ENCODE peak calls at places on chromosomes 7 and 10, in eight cellular contexts. One of them, this sample, is unnamed.

GRCh38 chr10:103761075-103761920 is 94.1 kb downstream of the SH3PXD2A start:
- DNase-seq in lung: no peak
- DNase-seq in colonic mucosa: no peak
- DNase-seq in upper lobe of left lung: peak
- DNase-seq in upper lobe of right lung: no peak
- DNase-seq in AG10803: no peak
- DNase-seq in IMR-90: no peak
- DNase-seq in HCT116: no peak
- DNase-seq in this sample: no peak

GRCh38 chr7:139623518-139623917 is 100.0 kb downstream of the CLEC2L start:
- DNase-seq in lung: no peak
- DNase-seq in HCT116: no peak
- DNase-seq in upper lobe of left lung: no peak
- DNase-seq in upper lobe of right lung: no peak
- DNase-seq in colonic mucosa: no peak
- DNase-seq in IMR-90: peak
- DNase-seq in AG10803: no peak
- DNase-seq in this sample: no peak

GRCh38 chr10:60521974-60522405 is 132.3 kb upstream of the ANK3 start:
- DNase-seq in colonic mucosa: no peak
- DNase-seq in upper lobe of right lung: no peak
- DNase-seq in HCT116: no peak
- DNase-seq in AG10803: peak
- DNase-seq in lung: no peak
- DNase-seq in upper lobe of left lung: no peak
- DNase-seq in IMR-90: peak
- DNase-seq in this sample: no peak

GRCh38 chr10:52950578-52950977 is 178.0 kb upstream of the MBL2 start:
- DNase-seq in lung: no peak
- DNase-seq in IMR-90: no peak
- DNase-seq in AG10803: no peak
- DNase-seq in upper lobe of left lung: no peak
- DNase-seq in upper lobe of right lung: no peak
- DNase-seq in colonic mucosa: no peak
- DNase-seq in HCT116: no peak
- DNase-seq in this sample: no peak

GRCh38 chr7:81688622-81689411 is 81.0 kb downstream of the HGF start:
- DNase-seq in IMR-90: no peak
- DNase-seq in upper lobe of right lung: no peak
- DNase-seq in lung: no peak
- DNase-seq in AG10803: no peak
- DNase-seq in HCT116: no peak
- DNase-seq in colonic mucosa: no peak
- DNase-seq in upper lobe of left lung: no peak
- DNase-seq in this sample: no peak

GRCh38 chr7:28408974-28409715 is 3.2 kb upstream of the CREB5 start:
- DNase-seq in colonic mucosa: peak
- DNase-seq in upper lobe of right lung: peak
- DNase-seq in AG10803: peak
- DNase-seq in IMR-90: peak
- DNase-seq in HCT116: peak
- DNase-seq in lung: peak
- DNase-seq in upper lobe of left lung: peak
- DNase-seq in this sample: peak

GRCh38 chr7:23298141-23298851 is 843 bp upstream of the MALSU1 start:
- DNase-seq in upper lobe of right lung: no peak
- DNase-seq in upper lobe of left lung: no peak
- DNase-seq in lung: peak
- DNase-seq in AG10803: peak
- DNase-seq in IMR-90: peak
- DNase-seq in HCT116: no peak
- DNase-seq in colonic mucosa: no peak
- DNase-seq in this sample: no peak

GRCh38 chr10:3467052-3467906 is 294.7 kb upstream of the PITRM1 start:
- DNase-seq in lung: peak
- DNase-seq in HCT116: peak
- DNase-seq in colonic mucosa: peak
- DNase-seq in upper lobe of left lung: peak
- DNase-seq in upper lobe of right lung: peak
- DNase-seq in IMR-90: peak
- DNase-seq in AG10803: peak
- DNase-seq in this sample: no peak

GRCh38 chr10:34565934-34566333 is 249.2 kb downstream of the PARD3 start:
- DNase-seq in IMR-90: peak
- DNase-seq in upper lobe of right lung: no peak
- DNase-seq in upper lobe of left lung: no peak
- DNase-seq in HCT116: no peak
- DNase-seq in colonic mucosa: no peak
- DNase-seq in lung: no peak
- DNase-seq in AG10803: peak
- DNase-seq in this sample: no peak

GRCh38 chr7:92634924-92635519 is 44.8 kb upstream of the FAM133B start:
- DNase-seq in lung: no peak
- DNase-seq in colonic mucosa: peak
- DNase-seq in upper lobe of right lung: no peak
- DNase-seq in IMR-90: peak
- DNase-seq in HCT116: peak
- DNase-seq in upper lobe of left lung: no peak
- DNase-seq in AG10803: peak
- DNase-seq in this sample: no peak

DNA sequence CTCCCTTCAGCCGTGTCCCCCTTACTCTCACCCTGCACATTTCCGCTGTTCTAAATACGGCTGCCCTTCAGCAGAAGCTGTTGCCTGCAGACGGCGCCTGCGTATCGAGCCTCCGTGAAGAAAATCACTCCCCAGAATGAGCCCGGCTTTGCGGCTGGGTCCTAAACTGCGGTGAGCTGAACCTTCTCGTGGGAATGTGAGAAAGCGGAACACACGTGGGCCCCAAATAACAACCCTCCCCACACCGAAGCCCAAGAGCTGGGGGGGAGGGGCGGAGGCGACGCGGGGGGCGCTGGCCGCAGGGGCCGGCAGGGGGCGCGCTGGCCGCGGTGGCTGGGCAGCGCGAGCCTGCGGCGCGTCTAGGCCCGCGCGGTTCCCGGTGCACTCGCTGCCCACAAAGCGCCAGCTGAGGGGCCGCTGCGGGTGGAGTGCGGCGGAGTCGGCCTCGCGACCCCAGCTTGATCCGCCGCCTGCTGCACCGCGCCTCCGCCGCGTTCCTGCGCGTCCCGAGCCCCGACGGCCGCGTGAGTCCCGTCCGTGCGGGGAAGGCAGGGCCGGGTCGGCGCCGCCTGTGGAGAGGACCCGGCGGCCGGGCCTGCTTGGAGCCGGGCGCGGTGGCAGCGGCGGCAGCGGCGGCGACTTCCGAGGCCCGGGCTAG is at the start of gene ZNF398:
- DNase-seq in HCT116: no peak
- DNase-seq in IMR-90: peak
- DNase-seq in upper lobe of right lung: peak
- DNase-seq in lung: peak
- DNase-seq in colonic mucosa: peak
- DNase-seq in AG10803: peak
- DNase-seq in upper lobe of left lung: peak
- DNase-seq in this sample: peak
- TF ChIP-seq CTCF in HCT116: peak
- TF ChIP-seq CTCF in IMR-90: peak
- TF ChIP-seq CTCF in upper lobe of right lung: peak
- TF ChIP-seq CTCF in lung: no peak
- TF ChIP-seq CTCF in colonic mucosa: peak
- TF ChIP-seq CTCF in AG10803: peak
- TF ChIP-seq CTCF in upper lobe of left lung: peak
- TF ChIP-seq CTCF in this sample: peak

DNA sequence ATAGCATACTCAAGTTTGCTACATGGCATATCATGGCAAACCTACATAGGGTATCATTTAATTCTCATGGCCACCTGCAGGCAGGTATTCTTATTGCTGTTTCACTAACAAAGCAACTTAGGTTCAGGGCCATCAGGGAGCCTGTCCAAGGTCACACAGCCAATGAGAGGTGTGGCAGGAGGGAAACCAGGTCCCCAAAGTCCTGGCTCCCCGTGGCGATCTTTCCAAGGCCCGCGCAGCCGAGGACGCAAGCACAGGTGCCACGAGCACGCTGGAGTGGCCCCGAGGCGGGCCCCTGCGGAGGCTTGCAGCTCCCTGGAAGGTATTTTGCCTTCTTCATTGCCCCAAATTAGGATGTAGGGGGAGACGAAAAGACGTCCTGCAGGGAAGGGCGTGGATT is 20.8 kb downstream of the PRKAG2 start:
- DNase-seq in upper lobe of left lung: no peak
- DNase-seq in lung: no peak
- DNase-seq in HCT116: no peak
- DNase-seq in colonic mucosa: no peak
- DNase-seq in AG10803: no peak
- DNase-seq in IMR-90: no peak
- DNase-seq in upper lobe of right lung: no peak
- DNase-seq in this sample: no peak
- TF ChIP-seq CTCF in upper lobe of left lung: no peak
- TF ChIP-seq CTCF in lung: no peak
- TF ChIP-seq CTCF in HCT116: peak
- TF ChIP-seq CTCF in colonic mucosa: no peak
- TF ChIP-seq CTCF in AG10803: no peak
- TF ChIP-seq CTCF in IMR-90: no peak
- TF ChIP-seq CTCF in upper lobe of right lung: no peak
- TF ChIP-seq CTCF in this sample: no peak

DNA sequence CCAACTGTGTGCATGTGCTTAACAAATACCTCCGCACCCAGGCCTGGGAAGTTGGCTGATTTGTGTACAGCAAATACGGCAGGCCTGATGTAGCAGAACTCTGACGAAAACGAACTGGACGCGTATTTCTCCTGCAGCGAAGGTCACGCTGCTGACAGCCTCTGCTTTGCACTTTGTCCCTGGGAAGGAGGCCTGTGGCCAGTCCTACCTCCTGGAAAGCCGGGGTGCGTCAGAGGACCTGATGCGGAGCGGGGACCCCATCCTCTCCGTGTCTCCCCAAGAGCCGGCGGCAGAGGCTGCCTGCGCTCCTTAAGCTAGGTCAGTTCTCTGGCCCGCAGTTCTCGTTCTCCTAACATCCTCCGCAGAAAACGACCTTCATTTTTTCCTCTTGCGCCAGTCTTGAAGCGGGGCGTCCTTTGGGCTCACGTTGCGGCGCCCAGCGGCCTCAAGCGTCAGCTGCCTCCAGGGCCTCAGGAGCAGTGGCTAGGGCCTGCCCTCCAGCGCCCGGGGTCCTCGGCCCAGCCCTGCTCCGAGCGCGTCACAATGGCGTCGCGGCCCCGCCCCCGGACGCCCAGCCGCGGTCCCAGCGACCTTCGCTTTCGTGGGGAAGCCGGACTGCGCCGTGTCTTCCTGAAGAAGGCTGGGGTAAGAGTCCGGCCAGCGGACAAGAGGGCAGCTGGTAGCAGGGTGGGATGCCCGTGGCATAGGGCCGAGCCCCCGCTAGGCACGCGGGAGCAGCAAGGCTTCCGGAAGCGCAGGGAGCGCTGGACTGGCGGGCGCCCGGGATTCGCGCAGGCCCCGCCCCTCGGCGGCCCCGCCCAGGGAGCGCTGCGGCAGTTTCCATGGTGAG is at the start of gene ZNF487:
- DNase-seq in upper lobe of right lung: peak
- DNase-seq in HCT116: peak
- DNase-seq in lung: peak
- DNase-seq in AG10803: peak
- DNase-seq in colonic mucosa: peak
- DNase-seq in IMR-90: peak
- DNase-seq in upper lobe of left lung: peak
- DNase-seq in this sample: peak
- TF ChIP-seq CTCF in upper lobe of right lung: peak
- TF ChIP-seq CTCF in HCT116: no peak
- TF ChIP-seq CTCF in lung: peak
- TF ChIP-seq CTCF in AG10803: peak
- TF ChIP-seq CTCF in colonic mucosa: no peak
- TF ChIP-seq CTCF in IMR-90: peak
- TF ChIP-seq CTCF in upper lobe of left lung: peak
- TF ChIP-seq CTCF in this sample: peak

DNA sequence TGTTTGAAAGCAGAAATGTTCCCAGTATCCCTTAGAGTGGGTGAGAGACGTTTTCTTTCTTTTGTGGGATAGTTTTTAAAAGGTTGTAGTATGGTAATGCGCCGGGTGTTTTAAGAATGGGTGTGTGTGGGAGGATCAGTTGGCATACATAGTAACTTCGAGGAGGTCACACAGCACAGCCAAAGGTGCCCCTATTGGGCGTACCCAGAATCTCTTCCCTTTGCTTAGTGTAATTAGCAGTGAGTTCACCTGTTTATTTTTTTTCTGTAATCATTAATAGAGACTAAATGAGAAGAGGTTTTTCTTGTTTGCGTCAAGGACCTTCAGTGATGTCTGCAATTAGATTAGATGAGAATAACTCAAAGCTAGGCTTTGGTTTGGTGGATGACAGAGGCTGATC is 1.5 kb downstream of the PLEKHA8 start:
- DNase-seq in colonic mucosa: peak
- DNase-seq in upper lobe of right lung: no peak
- DNase-seq in AG10803: no peak
- DNase-seq in upper lobe of left lung: no peak
- DNase-seq in lung: no peak
- DNase-seq in IMR-90: no peak
- DNase-seq in HCT116: no peak
- DNase-seq in this sample: peak
- TF ChIP-seq CTCF in colonic mucosa: no peak
- TF ChIP-seq CTCF in upper lobe of right lung: peak
- TF ChIP-seq CTCF in AG10803: no peak
- TF ChIP-seq CTCF in upper lobe of left lung: no peak
- TF ChIP-seq CTCF in lung: no peak
- TF ChIP-seq CTCF in IMR-90: no peak
- TF ChIP-seq CTCF in HCT116: no peak
- TF ChIP-seq CTCF in this sample: no peak

DNA sequence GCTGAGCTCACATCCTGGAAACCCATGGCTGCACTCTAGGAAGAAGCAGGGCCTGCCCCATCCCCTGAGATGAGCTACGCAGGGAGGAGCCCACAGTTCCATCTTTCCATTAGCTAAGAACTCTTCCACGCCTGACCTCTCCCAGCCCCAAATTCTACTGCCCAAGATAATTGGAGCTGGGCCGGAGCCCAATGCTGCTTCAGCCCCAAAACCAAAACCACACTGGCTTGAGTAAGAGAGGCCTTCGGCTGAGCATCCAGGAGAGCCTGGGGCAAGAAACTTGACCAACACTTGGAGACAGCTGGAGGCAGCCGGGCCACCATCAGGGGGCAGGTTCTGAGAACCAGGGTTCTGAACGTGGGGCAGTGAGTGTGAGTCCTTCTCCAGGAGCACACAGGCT is 116.1 kb upstream of the ZMIZ1 start:
- DNase-seq in lung: no peak
- DNase-seq in IMR-90: no peak
- DNase-seq in HCT116: no peak
- DNase-seq in upper lobe of left lung: no peak
- DNase-seq in AG10803: peak
- DNase-seq in colonic mucosa: no peak
- DNase-seq in upper lobe of right lung: no peak
- DNase-seq in this sample: no peak
- TF ChIP-seq CTCF in lung: no peak
- TF ChIP-seq CTCF in IMR-90: no peak
- TF ChIP-seq CTCF in HCT116: no peak
- TF ChIP-seq CTCF in upper lobe of left lung: no peak
- TF ChIP-seq CTCF in AG10803: peak
- TF ChIP-seq CTCF in colonic mucosa: no peak
- TF ChIP-seq CTCF in upper lobe of right lung: no peak
- TF ChIP-seq CTCF in this sample: no peak

GRCh38 chr7:106521115-106521514 is 139.8 kb downstream of the CCDC71L start:
- DNase-seq in upper lobe of left lung: no peak
- DNase-seq in AG10803: no peak
- DNase-seq in IMR-90: no peak
- DNase-seq in upper lobe of right lung: no peak
- DNase-seq in HCT116: peak
- DNase-seq in lung: no peak
- DNase-seq in colonic mucosa: no peak
- DNase-seq in this sample: peak
- TF ChIP-seq CTCF in upper lobe of left lung: no peak
- TF ChIP-seq CTCF in AG10803: no peak
- TF ChIP-seq CTCF in IMR-90: no peak
- TF ChIP-seq CTCF in upper lobe of right lung: no peak
- TF ChIP-seq CTCF in HCT116: peak
- TF ChIP-seq CTCF in lung: no peak
- TF ChIP-seq CTCF in colonic mucosa: no peak
- TF ChIP-seq CTCF in this sample: peak

This sample was measured in GM13977.